ENCODE peak calls at places on chromosomes 6 and 20, in nine cellular contexts. M, U, Q, B, E, Y, G, L and R are unnamed samples.

GRCh38 chr20:47674686-47675085 is 110.6 kb downstream of the SULF2 start:
- DNase-seq in M (no peak), U (no peak), Q (no peak), B (no peak), E (no peak), Y (no peak), G (no peak), L (no peak), R (no peak)

GRCh38 chr6:11149551-11149950 is 38.0 kb upstream of the ERVFRD-1 start:
- DNase-seq in M (no peak), U (no peak), Q (no peak), B (no peak), E (no peak), Y (no peak), G (no peak), L (no peak), R (no peak)

GRCh38 chr6:167968091-167968490 is 29.4 kb upstream of the KIF25 start:
- DNase-seq in M (no peak), U (peak; percentile 34), Q (no peak), B (no peak), E (peak; percentile 34), Y (peak; percentile 22), G (peak; percentile 54), L (peak; percentile 37), R (no peak)

GRCh38 chr6:68718379-68719073 is 83.4 kb downstream of the ADGRB3 start:
- DNase-seq in M (no peak), U (no peak), Q (peak; percentile 71), B (no peak), E (no peak), Y (peak; percentile 44), G (peak; percentile 42), L (no peak), R (no peak)

GRCh38 chr20:59386819-59387218 is 86.4 kb downstream of the EDN3 start:
- DNase-seq in M (no peak), U (no peak), Q (no peak), B (no peak), E (no peak), Y (no peak), G (no peak), L (no peak), R (no peak)

GRCh38 chr20:25249198-25249931 is 1.5 kb downstream of the PYGB start:
- DNase-seq in M (no peak), U (no peak), Q (peak; percentile 25), B (no peak), E (no peak), Y (peak; percentile 36), G (peak; percentile 41), L (peak; percentile 8), R (no peak)

GRCh38 chr6:159380104-159380503 is 210.9 kb downstream of the FNDC1 start:
- DNase-seq in M (no peak), U (no peak), Q (no peak), B (no peak), E (no peak), Y (no peak), G (no peak), L (no peak), R (no peak)

GRCh38 chr20:19885981-19886665 is 128.1 kb downstream of the RIN2 start:
- DNase-seq in M (peak; percentile 48), U (peak; percentile 63), Q (peak; percentile 52), B (peak; percentile 44), E (peak; percentile 21), Y (no peak), G (peak; percentile 49), L (no peak), R (no peak)

GRCh38 chr20:32977281-32978008 is 26.8 kb downstream of the SUN5 start:
- DNase-seq in M (no peak), U (no peak), Q (no peak), B (no peak), E (no peak), Y (no peak), G (no peak), L (no peak), R (no peak)

GRCh38 chr20:33649201-33649631 is 12.9 kb upstream of the C20orf144 start:
- DNase-seq in M (no peak), U (peak; percentile 42), Q (no peak), B (no peak), E (no peak), Y (no peak), G (no peak), L (no peak), R (no peak)

GRCh38 chr6:50602191-50602810 is 111.0 kb upstream of the TFAP2D start:
- DNase-seq in M (no peak), U (no peak), Q (peak; percentile 2), B (no peak), E (peak; percentile 61), Y (peak; percentile 49), G (peak; percentile 48), L (peak; percentile 36), R (no peak)

GRCh38 chr6:170149681-170150589 is 140.9 kb downstream of the DLL1 start:
- DNase-seq in M (no peak), U (no peak), Q (no peak), B (no peak), E (no peak), Y (no peak), G (no peak), L (no peak), R (no peak)

GRCh38 chr6:169813969-169814368 is 62.5 kb downstream of the ERMARD start:
- DNase-seq in M (no peak), U (no peak), Q (no peak), B (no peak), E (no peak), Y (no peak), G (no peak), L (no peak), R (peak; percentile 75)

GRCh38 chr6:132671295-132671694 is 12.3 kb upstream of the TAAR1 start:
- DNase-seq in M (no peak), U (no peak), Q (no peak), B (no peak), E (no peak), Y (no peak), G (no peak), L (no peak), R (no peak)

GRCh38 chr6:111938710-111939109 is 65.5 kb upstream of the FYN start:
- DNase-seq in M (no peak), U (no peak), Q (peak; percentile 91), B (no peak), E (no peak), Y (peak; percentile 78), G (peak; percentile 71), L (no peak), R (no peak)

GRCh38 chr6:157789297-157789696 is 33.7 kb upstream of the SNX9 start:
- DNase-seq in M (no peak), U (no peak), Q (no peak), B (no peak), E (no peak), Y (no peak), G (no peak), L (no peak), R (no peak)

GRCh38 chr20:29408034-29408695 is 1849.3 kb upstream of the DEFB115 start:
- DNase-seq in M (no peak), U (no peak), Q (no peak), B (no peak), E (no peak), Y (peak; percentile 9), G (no peak), L (no peak), R (peak; percentile 86)
- H3K4me3 ChIP-seq in M (no peak overlapping the region), U (no peak overlapping the region), Q (no peak overlapping the region), B (no peak overlapping the region), E (no peak overlapping the region), Y (no peak overlapping the region), G (no peak overlapping the region), L (no peak overlapping the region), R (no peak overlapping the region)

DNA sequence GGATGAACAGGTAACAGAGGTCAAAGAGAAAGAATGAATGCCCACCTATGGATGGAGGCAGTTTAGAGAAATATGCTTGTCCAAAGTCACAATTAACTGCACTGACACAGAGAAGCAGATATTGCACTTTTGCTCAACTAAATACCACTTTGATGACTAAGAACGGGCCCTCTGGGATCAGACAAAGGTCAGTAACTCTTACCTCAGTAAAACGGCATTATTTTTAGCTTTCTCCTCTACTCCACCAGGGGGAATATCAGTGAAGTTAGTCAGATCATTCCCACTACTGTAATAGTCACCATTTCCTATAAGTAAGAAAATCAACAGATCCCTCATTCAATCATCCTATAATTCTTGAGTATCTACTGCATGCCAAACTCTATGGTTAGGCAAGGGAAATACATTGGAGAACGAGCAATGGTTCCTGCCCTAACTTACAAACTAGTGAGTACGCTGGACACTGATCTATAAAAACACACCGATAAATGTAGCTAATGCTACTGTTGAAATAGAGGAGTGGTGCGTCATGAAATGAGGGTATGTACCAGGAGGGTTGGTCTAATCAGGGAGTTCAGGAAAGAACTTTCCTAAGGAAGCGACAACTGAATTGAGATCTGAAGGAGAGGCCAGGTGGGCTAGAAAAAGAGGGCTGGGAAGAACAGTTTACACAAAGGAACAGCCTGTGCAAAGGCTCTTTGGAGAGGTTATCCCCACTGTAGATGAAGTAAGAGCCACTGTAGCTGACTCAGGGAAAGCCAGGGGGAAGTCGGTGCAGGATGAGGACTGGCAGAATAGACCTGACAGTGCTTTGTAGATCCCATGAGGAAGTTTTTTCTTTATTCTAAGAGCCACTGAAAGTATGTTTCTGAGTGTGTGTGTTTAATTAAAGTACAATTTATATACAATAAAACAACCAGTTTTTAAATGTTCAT is 9.2 kb downstream of the ECI2 start:
- DNase-seq in M (no peak), U (no peak), Q (peak; percentile 93), B (no peak), E (no peak), Y (peak; percentile 95), G (peak; percentile 76), L (no peak), R (no peak)
- TF ChIP-seq CTCF in M (no peak), U (no peak), Q (peak; percentile 45), B (no peak), E (peak; percentile 58), Y (peak; percentile 58), G (no peak), L (no peak), R (no peak)

DNA sequence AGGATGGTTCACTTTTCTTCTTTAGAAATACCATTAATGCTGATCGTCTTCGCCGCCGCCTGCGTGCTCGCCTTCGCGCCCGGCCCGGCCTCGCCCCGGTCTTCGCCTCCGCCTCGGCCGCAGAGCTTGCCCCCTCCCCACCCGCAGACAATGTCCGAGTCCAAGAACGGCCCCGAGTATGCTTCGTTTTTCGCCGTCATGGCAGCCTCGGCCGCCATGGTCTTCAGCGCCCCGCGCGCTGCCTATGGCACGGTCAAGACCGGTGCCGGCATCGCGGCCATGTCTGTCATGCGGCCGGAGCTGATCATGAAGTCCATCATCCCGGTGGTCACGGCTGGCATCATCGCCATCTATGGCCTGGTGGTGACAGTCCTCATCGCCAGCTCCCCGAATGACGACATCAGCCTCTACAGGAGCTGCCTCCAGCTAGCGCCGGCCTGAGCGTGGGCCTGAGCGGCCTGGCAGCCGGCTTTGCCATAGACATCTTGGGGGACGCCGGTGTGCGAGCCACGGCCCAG is 4.7 kb upstream of the PRPH2 start:
- DNase-seq in M (peak; percentile 38), U (peak; percentile 33), Q (peak; percentile 16), B (peak; percentile 17), E (no peak), Y (peak; percentile 41), G (no peak), L (no peak), R (no peak)
- H3K4me3 ChIP-seq in M (peak overlapping the region; percentile 18), U (no peak overlapping the region), Q (peak overlapping the region; percentile 29), B (peak overlapping the region; percentile 25), E (no peak overlapping the region), Y (peak overlapping the region; percentile 53), G (peak overlapping the region; percentile 47), L (no peak overlapping the region), R (peak overlapping the region; percentile 50)

GRCh38 chr6:123393333-123393732 is 243.4 kb downstream of the TRDN start:
- DNase-seq in M (no peak), U (no peak), Q (peak; percentile 1), B (no peak), E (no peak), Y (peak; percentile 34), G (peak; percentile 30), L (peak; percentile 2), R (no peak)
- TF ChIP-seq CTCF in M (peak; percentile 12), U (no peak), Q (no peak), B (no peak), E (peak; percentile 8), Y (peak; percentile 48), G (no peak), L (peak; percentile 71), R (no peak)